ENCODE peak calls at places on chromosome 22, in seven cellular contexts. U is mesenchymal stem cell, C is H9, S is IMR-90, L is neuronal stem cell, W is mesendoderm, M is H1. I is an unnamed sample.

GRCh38 chr22:49093192-49093880 is 734.3 kb downstream of the BRD1 start:
- DNase-seq in L (no peak), U (no peak), W (no peak), C (no peak), M (no peak), S (no peak), I (no peak)

GRCh38 chr22:37904572-37905533 is 1.2 kb upstream of the MICALL1 start:
- DNase-seq in W (peak; percentile 97), S (peak; percentile 99), U (peak; percentile 99), L (no peak), M (peak; percentile 67), C (peak; percentile 58), I (peak; percentile 97)

GRCh38 chr22:26672060-26672471 is 14.7 kb downstream of the MIAT start:
- DNase-seq in U (no peak), C (no peak), S (no peak), L (no peak), W (no peak), M (no peak), I (no peak)

GRCh38 chr22:22836635-22837034 is 51.0 kb upstream of the IGLL5 start:
- DNase-seq in C (no peak), M (no peak), U (no peak), W (no peak), L (no peak), S (no peak), I (peak; percentile 80)

GRCh38 chr22:46958649-46959048 is 196.2 kb downstream of the TBC1D22A start:
- DNase-seq in W (no peak), L (no peak), U (no peak), M (no peak), S (no peak), C (no peak), I (no peak)

GRCh38 chr22:23286296-23286695 is 106.0 kb downstream of the BCR start:
- DNase-seq in C (no peak), M (no peak), L (no peak), W (no peak), S (no peak), U (no peak), I (no peak)

GRCh38 chr22:46586123-46586519 is 34.1 kb upstream of the GRAMD4 start:
- DNase-seq in U (no peak), S (no peak), W (no peak), M (no peak), L (no peak), C (peak; percentile 45), I (no peak)

GRCh38 chr22:48627203-48627602 is 1200.5 kb downstream of the BRD1 start:
- DNase-seq in M (no peak), C (no peak), U (no peak), L (no peak), S (no peak), W (no peak), I (no peak)

GRCh38 chr22:33274214-33274828 is 216.1 kb upstream of the SYN3 start:
- DNase-seq in S (no peak), C (peak; percentile 71), M (peak; percentile 83), W (peak; percentile 69), L (no peak), U (no peak), I (peak; percentile 48)

GRCh38 chr22:50281957-50282356 is 11.8 kb upstream of the MAPK11 start:
- DNase-seq in C (no peak), M (no peak), L (no peak), W (no peak), S (no peak), U (no peak), I (no peak)

GRCh38 chr22:44325718-44326548 is 13.2 kb upstream of the SHISAL1 start:
- DNase-seq in S (peak; percentile 64), W (no peak), M (no peak), U (no peak), L (no peak), C (no peak), I (no peak)

GRCh38 chr22:39240841-39241631 is 3.7 kb downstream of the PDGFB start:
- DNase-seq in L (no peak), C (no peak), M (peak; percentile 59), U (peak; percentile 79), S (no peak), W (peak; percentile 66), I (peak; percentile 94)

GRCh38 chr22:31983911-31984661 is 39.8 kb downstream of the YWHAH start:
- DNase-seq in M (no peak), W (no peak), L (no peak), C (no peak), S (no peak), U (no peak), I (no peak)

GRCh38 chr22:39994566-39995345 is at the start of gene FAM83F:
- DNase-seq in S (no peak), C (peak; percentile 74), W (peak; percentile 79), M (peak; percentile 79), L (no peak), U (peak; percentile 8), I (peak; percentile 40)

GRCh38 chr22:45478108-45478771 is 24.4 kb upstream of the FBLN1 start:
- DNase-seq in U (peak; percentile 84), C (no peak), W (no peak), M (no peak), L (no peak), S (peak; percentile 96), I (peak; percentile 67)

GRCh38 chr22:44206696-44207095 is 26.0 kb downstream of the PARVG start:
- DNase-seq in S (no peak), L (no peak), C (no peak), W (no peak), U (no peak), M (no peak), I (no peak)

GRCh38 chr22:39658367-39658766 is 87.8 kb downstream of the CACNA1I start:
- DNase-seq in S (no peak), U (no peak), L (no peak), W (no peak), C (no peak), M (no peak), I (no peak)

GRCh38 chr22:49164773-49165320 is 662.8 kb downstream of the BRD1 start:
- DNase-seq in C (no peak), L (no peak), U (no peak), W (no peak), M (no peak), S (no peak), I (no peak)

GRCh38 chr22:48890693-48891554 is 936.7 kb downstream of the BRD1 start:
- DNase-seq in L (no peak), C (no peak), M (peak; percentile 6), U (no peak), W (no peak), S (no peak), I (no peak)

GRCh38 chr22:23652286-23652685 is 20.2 kb upstream of the DRICH1 start:
- DNase-seq in S (no peak), L (no peak), W (no peak), C (no peak), M (no peak), U (no peak), I (no peak)

GRCh38 chr22:37741312-37741795 is 44.5 kb downstream of the TRIOBP start:
- DNase-seq in C (no peak), M (peak; percentile 49), U (peak; percentile 99), W (peak; percentile 86), L (no peak), S (peak; percentile 98), I (peak; percentile 77)

GRCh38 chr22:47036352-47036751 is 273.9 kb downstream of the TBC1D22A start:
- DNase-seq in L (no peak), C (no peak), U (no peak), M (no peak), S (no peak), W (no peak), I (no peak)

GRCh38 chr22:23399367-23400285 is 180.5 kb downstream of the IGLL1 start:
- DNase-seq in M (no peak), L (no peak), W (no peak), S (no peak), C (no peak), U (no peak), I (no peak)

GRCh38 chr22:36029406-36029755 is 757 bp upstream of the RBFOX2 start:
- DNase-seq in W (no peak), L (no peak), C (no peak), U (no peak), M (no peak), S (peak; percentile 38), I (peak; percentile 86)
- H2AK5ac ChIP-seq in W (no peak overlapping the region), L (no peak overlapping the region), C (no peak overlapping the region), U (no peak overlapping the region), M (no peak overlapping the region), S (peak overlapping the region; percentile 41), I (no peak overlapping the region)

DNA sequence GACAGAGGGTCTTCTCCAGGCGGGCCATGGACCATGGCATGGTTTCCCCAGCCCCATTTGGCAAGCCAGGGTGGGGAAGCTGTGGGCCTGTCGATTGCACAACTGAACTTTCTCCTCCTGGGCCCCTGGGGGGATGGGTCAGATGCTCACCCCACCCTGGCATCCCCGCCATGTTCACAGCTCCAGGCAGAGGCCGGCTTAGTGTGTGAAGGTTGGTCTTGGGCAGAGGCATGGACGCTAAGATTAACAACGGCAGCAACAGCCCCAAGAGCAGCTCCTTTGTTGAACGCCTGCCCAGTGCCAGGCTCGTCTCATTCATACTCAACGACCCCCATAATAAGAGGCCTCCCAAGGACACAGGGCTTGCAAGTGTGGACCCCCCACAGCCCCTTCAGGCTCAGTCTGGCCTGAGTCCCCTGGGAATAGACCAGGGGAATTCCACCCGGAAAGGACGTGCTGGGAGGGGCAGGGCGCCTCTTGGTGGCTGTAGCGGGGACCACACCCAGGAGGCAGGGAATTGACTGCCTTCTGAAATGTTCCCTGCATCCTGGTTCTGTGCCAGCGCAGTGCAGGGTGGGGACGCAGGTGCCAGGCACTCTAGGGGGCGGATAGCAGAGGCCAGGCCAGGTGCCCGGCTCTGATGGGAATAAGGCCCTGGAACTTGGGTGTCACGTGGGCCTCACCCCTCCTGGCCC is 8.3 kb downstream of the TSPO start:
- DNase-seq in L (no peak), C (peak; percentile 73), S (no peak), W (peak; percentile 31), U (peak; percentile 31), M (peak; percentile 77), I (no peak)
- H3K27ac ChIP-seq in L (no peak overlapping the region), C (no peak overlapping the region), S (no peak overlapping the region), W (no peak overlapping the region), U (no peak overlapping the region), M (no peak overlapping the region), I (no peak overlapping the region)

GRCh38 chr22:28909375-28909774 is 26.0 kb downstream of the ZNRF3 start:
- DNase-seq in S (peak; percentile 58), L (no peak), C (no peak), M (no peak), U (no peak), W (no peak), I (no peak)

GRCh38 chr22:28905433-28905832 is 22.1 kb downstream of the ZNRF3 start:
- DNase-seq in U (no peak), W (no peak), S (no peak), C (no peak), M (no peak), L (no peak), I (no peak)

GRCh38 chr22:28904211-28904808 is 20.9 kb downstream of the ZNRF3 start:
- DNase-seq in M (no peak), W (peak; percentile 60), S (peak; percentile 66), L (no peak), C (no peak), U (peak; percentile 29), I (no peak)

GRCh38 chr22:28906312-28906711 is 22.9 kb downstream of the ZNRF3 start:
- DNase-seq in S (no peak), L (no peak), U (no peak), M (no peak), C (no peak), W (no peak), I (no peak)

GRCh38 chr22:28907311-28908008 is 24.1 kb downstream of the ZNRF3 start:
- DNase-seq in L (no peak), U (no peak), S (peak; percentile 16), C (no peak), W (no peak), M (no peak), I (no peak)
- H2AK5ac ChIP-seq in L (no peak overlapping the region), U (no peak overlapping the region), S (no peak overlapping the region), C (no peak overlapping the region), W (no peak overlapping the region), M (no peak overlapping the region), I (no peak overlapping the region)

GRCh38 chr22:20083157-20083890 is 3.3 kb downstream of the DGCR8 start:
- DNase-seq in W (peak; percentile 41), U (no peak), C (no peak), L (no peak), S (no peak), M (no peak), I (peak; percentile 17)
- H3K27ac ChIP-seq in W (no peak overlapping the region), U (no peak overlapping the region), C (no peak overlapping the region), L (no peak overlapping the region), S (peak overlapping the region; percentile 14), M (no peak overlapping the region), I (no peak overlapping the region)